ENCODE peak calls at places on chromosomes 13 and 19, in five cellular contexts. T, Y, V, O and A are unnamed samples.

GRCh38 chr13:66558511-66558910 is 671.6 kb downstream of the PCDH9 start:
- DNase-seq in T (no peak), O (no peak), V (no peak), Y (no peak), A (no peak)

GRCh38 chr13:110179116-110179857 is 127.7 kb downstream of the COL4A1 start:
- DNase-seq in T (no peak), V (no peak), Y (no peak), O (no peak), A (no peak)

GRCh38 chr19:42469311-42470239 is 26.8 kb upstream of the CXCL17 start:
- DNase-seq in O (no peak), V (no peak), Y (no peak), T (no peak), A (no peak)

GRCh38 chr19:5954293-5954692 is 23.6 kb downstream of the RANBP3 start:
- DNase-seq in O (no peak), T (no peak), Y (no peak), V (no peak), A (no peak)

GRCh38 chr19:54209748-54210494 is 9.3 kb downstream of the RPS9 start:
- DNase-seq in Y (peak), V (peak), T (peak), O (no peak), A (no peak)

GRCh38 chr19:40467007-40467565 is 285 bp downstream of the SPTBN4 start:
- DNase-seq in V (no peak), O (no peak), Y (no peak), T (no peak), A (no peak)

GRCh38 chr19:13463296-13463695 is 43.0 kb downstream of the CACNA1A start:
- DNase-seq in O (peak), T (no peak), V (peak), Y (no peak), A (no peak)

GRCh38 chr13:96200810-96201209 is 110.9 kb downstream of the HS6ST3 start:
- DNase-seq in V (no peak), Y (no peak), O (no peak), T (no peak), A (no peak)

GRCh38 chr19:45973564-45974338 is at the start of gene NOVA2:
- DNase-seq in Y (no peak), V (peak), O (peak), T (no peak), A (no peak)

GRCh38 chr13:30906411-30906990 is 430 bp downstream of the MEDAG start:
- DNase-seq in Y (no peak), V (no peak), T (no peak), O (no peak), A (no peak)

GRCh38 chr19:14434157-14434501 is 1.0 kb downstream of the PKN1 start:
- DNase-seq in V (no peak), T (no peak), O (no peak), Y (no peak), A (no peak)

GRCh38 chr19:31979949-31980670 is 365.3 kb upstream of the ZNF507 start:
- DNase-seq in O (no peak), T (peak), V (no peak), Y (no peak), A (peak)

GRCh38 chr13:99842379-99842778 is 129.2 kb downstream of the ZIC5 start:
- DNase-seq in Y (no peak), V (no peak), T (no peak), O (no peak), A (no peak)

GRCh38 chr19:13097331-13098258 is 5.1 kb downstream of the LYL1 start:
- DNase-seq in V (no peak), O (no peak), T (no peak), Y (no peak), A (no peak)

GRCh38 chr19:38532939-38533338 is 84.8 kb downstream of the MAP4K1 start:
- DNase-seq in V (no peak), O (no peak), Y (no peak), T (no peak), A (no peak)

GRCh38 chr13:75968103-75968838 is 332.1 kb downstream of the LMO7 start:
- DNase-seq in O (no peak), Y (no peak), T (no peak), V (no peak), A (no peak)

GRCh38 chr13:111045170-111045569 is 69.9 kb upstream of the ARHGEF7 start:
- DNase-seq in T (no peak), Y (no peak), O (no peak), V (no peak), A (no peak)

GRCh38 chr13:45851171-45851889 is at the start of gene SIAH3:
- DNase-seq in O (no peak), Y (no peak), V (no peak), T (no peak), A (no peak)

GRCh38 chr13:25659091-25659502 is 287.3 kb downstream of the ATP8A2 start:
- DNase-seq in O (no peak), V (no peak), T (no peak), Y (no peak), A (no peak)

GRCh38 chr13:111460548-111461444 is 140.4 kb downstream of the TEX29 start:
- DNase-seq in Y (no peak), O (no peak), V (peak), T (peak), A (no peak)

GRCh38 chr13:35766663-35767062 is 290.2 kb upstream of the MAB21L1 start:
- DNase-seq in O (no peak), V (no peak), Y (no peak), T (no peak), A (no peak)

GRCh38 chr13:70107498-70108271 is at the start of gene ATXN8OS:
- DNase-seq in O (peak), Y (no peak), T (no peak), V (no peak), A (no peak)

GRCh38 chr19:13995878-13996765 is 10.0 kb downstream of the RFX1 start:
- DNase-seq in Y (no peak), V (no peak), O (no peak), T (no peak), A (no peak)

GRCh38 chr13:38951525-38952313 is 38.9 kb downstream of the STOML3 start:
- DNase-seq in O (no peak), Y (no peak), T (no peak), V (peak), A (no peak)

GRCh38 chr19:30263719-30264440 is 108.3 kb upstream of the ZNF536 start:
- DNase-seq in T (no peak), V (no peak), Y (no peak), O (no peak), A (no peak)

GRCh38 chr19:35058370-35058769 is 16.8 kb downstream of the HPN start:
- DNase-seq in V (no peak), O (no peak), Y (no peak), T (no peak), A (no peak)
- H3K4me3 ChIP-seq in V (no peak), O (no peak), Y (no peak), T (no peak), A (no peak)

DNA sequence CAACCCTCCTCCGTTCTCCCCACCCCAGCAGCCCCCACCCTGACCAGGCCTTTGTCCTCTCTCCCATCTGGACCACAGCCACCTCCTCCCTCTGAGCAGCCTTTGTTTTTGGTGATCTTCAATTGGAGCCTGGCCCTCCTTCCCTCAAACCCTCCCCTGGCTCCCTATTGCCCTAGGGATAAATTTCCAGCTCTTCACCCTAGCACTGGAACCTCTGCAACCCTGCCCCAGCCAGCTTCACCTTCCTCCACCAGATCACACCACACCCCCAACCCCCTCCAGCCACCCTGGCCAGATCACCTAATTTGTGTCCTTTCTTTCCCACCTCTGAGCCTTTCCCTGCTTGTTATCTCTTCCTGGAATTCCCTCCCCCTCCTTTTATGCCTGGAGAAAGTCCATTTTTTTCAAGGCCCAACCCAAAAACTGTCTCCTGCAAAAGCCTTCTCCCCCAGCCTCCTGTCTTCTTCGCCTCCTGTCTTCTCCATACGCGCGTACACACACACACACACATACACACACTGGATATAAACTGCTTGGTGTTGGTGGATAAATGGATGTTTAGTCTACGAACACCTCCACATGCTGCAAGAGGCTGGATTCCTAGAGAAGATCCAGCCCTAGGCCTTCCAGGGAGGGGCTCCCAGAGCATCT is 5.2 kb upstream of the TLE2 start:
- DNase-seq in O (no peak), T (no peak), V (no peak), Y (no peak), A (no peak)
- H3K27ac ChIP-seq in O (no peak), T (peak), V (peak), Y (peak), A (peak)

DNA sequence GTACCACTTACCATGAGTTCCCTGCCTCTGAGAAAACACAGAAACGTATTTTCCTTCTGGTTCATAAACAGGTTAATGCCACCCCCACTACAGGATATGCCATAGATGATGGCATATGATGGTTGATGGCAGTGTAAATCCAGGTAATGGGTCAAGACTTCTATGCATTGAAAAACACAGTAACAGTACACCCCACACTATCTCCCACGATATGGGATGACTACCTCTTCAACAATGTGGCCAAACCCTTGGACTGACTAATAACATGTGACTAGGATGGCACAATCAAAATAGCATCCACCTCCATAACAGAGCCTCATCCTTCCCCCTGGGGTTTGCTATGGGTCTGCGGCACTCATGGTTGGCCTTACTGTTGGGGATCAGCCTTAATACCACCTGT is 22.0 kb downstream of the ZNF235 start:
- DNase-seq in O (no peak), Y (no peak), T (no peak), V (no peak), A (no peak)
- H3K4me3 ChIP-seq in O (no peak), Y (no peak), T (no peak), V (no peak), A (no peak)

DNA sequence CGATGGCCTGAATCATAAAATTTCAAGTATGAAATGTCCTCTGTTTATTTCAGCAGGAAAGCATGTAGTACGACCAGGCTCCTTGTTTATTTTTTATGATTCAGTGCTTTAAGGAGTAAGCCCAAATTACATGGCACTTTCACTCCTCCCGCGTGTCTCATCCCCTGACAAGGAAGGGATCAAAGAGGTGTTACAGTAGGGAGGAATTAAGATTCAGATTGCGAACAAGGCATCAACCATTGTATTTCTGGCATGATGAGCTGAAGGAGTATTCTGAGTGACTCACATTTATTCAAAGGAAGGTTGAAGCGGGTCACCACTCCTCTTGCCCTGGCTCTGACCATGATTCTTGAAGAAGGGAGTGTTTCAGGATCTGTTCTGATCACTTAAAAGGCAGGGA is 46.1 kb upstream of the CNMD start:
- DNase-seq in V (no peak), Y (no peak), T (no peak), O (no peak), A (no peak)
- H3K27ac ChIP-seq in V (no peak), Y (no peak), T (no peak), O (no peak), A (no peak)

GRCh38 chr13:98476538-98476966 is 100.4 kb downstream of the STK24 start:
- DNase-seq in O (no peak), V (no peak), Y (peak), T (peak), A (no peak)

GRCh38 chr13:98481511-98481951 is 95.4 kb downstream of the STK24 start:
- DNase-seq in T (peak), Y (no peak), O (no peak), V (no peak), A (no peak)

GRCh38 chr13:98480915-98481510 is 95.9 kb downstream of the STK24 start:
- DNase-seq in Y (no peak), O (no peak), V (no peak), T (peak), A (no peak)

GRCh38 chr13:98478134-98479129 is 98.5 kb downstream of the STK24 start:
- DNase-seq in T (peak), O (peak), V (no peak), Y (no peak), A (no peak)

DNA sequence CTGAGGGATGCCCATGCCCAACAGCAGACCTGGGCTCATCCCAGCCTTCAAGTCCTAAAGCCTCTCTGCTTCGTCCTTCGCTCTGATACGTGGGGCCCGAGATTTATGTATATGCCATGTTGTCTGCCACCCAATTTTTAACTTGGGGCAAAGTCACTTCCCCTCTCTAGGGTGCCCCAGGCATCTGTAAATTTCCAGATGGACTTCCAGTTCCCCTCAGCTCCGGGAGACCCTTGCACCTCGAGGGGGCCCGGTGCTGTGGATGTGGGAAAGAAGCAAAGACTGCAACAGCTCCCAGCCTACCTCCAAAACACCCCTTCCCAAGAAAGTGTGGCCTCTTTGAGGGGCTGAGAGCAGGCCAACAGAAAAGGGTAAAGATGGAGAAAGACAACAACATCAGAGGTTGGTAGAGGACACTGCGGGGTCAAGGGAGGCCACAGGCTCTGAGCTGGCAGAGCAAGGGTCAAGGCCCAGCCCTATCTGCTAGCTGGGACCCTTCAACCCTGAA is 97.4 kb downstream of the STK24 start:
- DNase-seq in V (no peak), T (peak), O (no peak), Y (no peak), A (no peak)
- H3K4me3 ChIP-seq in V (no peak), T (no peak), O (no peak), Y (no peak), A (no peak)

GRCh38 chr19:35106291-35106583 is 9.4 kb upstream of the FXYD3 start:
- DNase-seq in T (no peak), O (no peak), V (no peak), Y (no peak), A (no peak)
- H3K27ac ChIP-seq in T (peak), O (no peak), V (no peak), Y (no peak), A (no peak)

GRCh38 chr13:74061939-74062595 is 72.1 kb downstream of the KLF12 start:
- DNase-seq in O (no peak), Y (no peak), V (no peak), T (no peak), A (no peak)

GRCh38 chr13:74064805-74065204 is 69.4 kb downstream of the KLF12 start:
- DNase-seq in V (no peak), Y (no peak), O (no peak), T (no peak), A (no peak)

GRCh38 chr13:74066937-74067336 is 67.3 kb downstream of the KLF12 start:
- DNase-seq in T (no peak), O (no peak), V (no peak), Y (no peak), A (no peak)

GRCh38 chr13:74063533-74064100 is 70.6 kb downstream of the KLF12 start:
- DNase-seq in O (no peak), T (no peak), V (no peak), Y (no peak), A (no peak)

DNA sequence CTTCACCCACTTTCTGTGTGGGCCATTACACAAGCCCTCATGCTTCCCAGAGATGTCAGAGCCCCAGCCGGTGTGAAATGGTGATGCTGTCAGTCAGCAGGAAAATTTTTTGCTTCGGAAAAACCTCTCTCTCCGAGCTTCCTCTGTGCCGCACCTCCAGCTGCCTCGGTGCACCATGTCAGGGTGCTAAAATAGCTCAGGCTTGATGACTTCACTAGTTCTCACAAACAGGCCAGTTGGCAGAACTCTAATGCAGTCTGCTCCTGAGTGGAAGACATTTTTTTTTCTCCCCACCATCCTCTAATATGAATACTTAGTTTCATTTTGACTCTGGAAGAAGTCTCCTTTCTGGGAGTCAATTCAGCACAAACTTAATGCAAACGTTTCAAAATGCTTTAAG is 71.3 kb downstream of the KLF12 start:
- DNase-seq in Y (peak), O (no peak), V (peak), T (no peak), A (no peak)
- H3K4me3 ChIP-seq in Y (peak), O (no peak), V (no peak), T (no peak), A (peak)

GRCh38 chr19:49758292-49758691 is 4.8 kb downstream of the TSKS start:
- DNase-seq in V (no peak), T (no peak), Y (no peak), O (no peak), A (no peak)
- H3K27ac ChIP-seq in V (no peak), T (no peak), Y (no peak), O (no peak), A (no peak)

DNA sequence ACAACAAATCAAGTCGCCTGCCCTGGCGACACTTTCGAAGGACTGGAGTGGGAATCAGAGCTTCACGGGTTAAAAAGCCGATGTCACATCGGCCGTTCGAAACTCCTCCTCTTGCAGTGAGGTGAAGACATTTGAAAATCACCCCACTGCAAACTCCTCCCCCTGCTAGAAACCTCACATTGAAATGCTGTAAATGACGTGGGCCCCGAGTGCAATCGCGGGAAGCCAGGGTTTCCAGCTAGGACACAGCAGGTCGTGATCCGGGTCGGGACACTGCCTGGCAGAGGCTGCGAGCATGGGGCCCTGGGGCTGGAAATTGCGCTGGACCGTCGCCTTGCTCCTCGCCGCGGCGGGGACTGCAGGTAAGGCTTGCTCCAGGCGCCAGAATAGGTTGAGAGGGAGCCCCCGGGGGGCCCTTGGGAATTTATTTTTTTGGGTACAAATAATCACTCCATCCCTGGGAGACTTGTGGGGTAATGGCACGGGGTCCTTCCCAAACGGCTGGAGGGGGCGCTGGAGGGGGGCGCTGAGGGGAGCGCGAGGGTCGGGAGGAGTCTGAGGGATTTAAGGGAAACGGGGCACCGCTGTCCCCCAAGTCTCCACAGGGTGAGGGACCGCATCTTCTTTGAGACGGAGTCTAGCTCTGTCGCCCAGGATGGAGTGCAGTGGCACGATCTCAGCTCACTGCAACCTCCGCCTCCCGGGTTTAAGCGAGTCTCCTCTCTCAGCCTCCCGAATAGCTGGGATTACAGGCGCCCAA is at the start of gene LDLR:
- DNase-seq in T (peak), O (peak), Y (peak), V (peak), A (peak)
- H3K4me3 ChIP-seq in T (peak), O (peak), Y (peak), V (peak), A (peak)